ENCODE peak calls at places on chromosomes 11 and 22, in seven cellular contexts. One of them, this sample, is unnamed. For H3K4me1, the result is how much of the 10 kb centered on the place peaks cover.

GRCh38 chr22:27669798-27670599 is 131.6 kb downstream of the MN1 start:
- DNase-seq in keratinocyte: no peak
- DNase-seq in left lung: no peak
- DNase-seq in osteoblast: no peak
- DNase-seq in right lobe of liver: no peak
- DNase-seq in OCI-LY7: no peak
- DNase-seq in Peyer's patch: no peak
- DNase-seq in this sample: no peak

GRCh38 chr11:120174866-120175265 is 36.0 kb upstream of the OAF start:
- DNase-seq in right lobe of liver: no peak
- DNase-seq in left lung: no peak
- DNase-seq in OCI-LY7: no peak
- DNase-seq in Peyer's patch: no peak
- DNase-seq in osteoblast: no peak
- DNase-seq in keratinocyte: no peak
- DNase-seq in this sample: no peak

GRCh38 chr11:4203603-4204360 is 109.2 kb downstream of the RRM1 start:
- DNase-seq in Peyer's patch: no peak
- DNase-seq in keratinocyte: no peak
- DNase-seq in OCI-LY7: no peak
- DNase-seq in left lung: no peak
- DNase-seq in osteoblast: no peak
- DNase-seq in right lobe of liver: no peak
- DNase-seq in this sample: no peak

GRCh38 chr11:123474994-123475393 is 44.9 kb downstream of the GRAMD1B start:
- DNase-seq in left lung: no peak
- DNase-seq in keratinocyte: no peak
- DNase-seq in Peyer's patch: no peak
- DNase-seq in right lobe of liver: no peak
- DNase-seq in OCI-LY7: no peak
- DNase-seq in osteoblast: peak
- DNase-seq in this sample: no peak

GRCh38 chr22:17842386-17842785 is 68.1 kb upstream of the BID start:
- DNase-seq in keratinocyte: no peak
- DNase-seq in osteoblast: no peak
- DNase-seq in right lobe of liver: peak
- DNase-seq in left lung: no peak
- DNase-seq in Peyer's patch: peak
- DNase-seq in OCI-LY7: no peak
- DNase-seq in this sample: no peak

GRCh38 chr11:58127350-58127749 is 2.0 kb upstream of the OR9I1 start:
- DNase-seq in osteoblast: peak
- DNase-seq in keratinocyte: no peak
- DNase-seq in left lung: no peak
- DNase-seq in Peyer's patch: no peak
- DNase-seq in right lobe of liver: no peak
- DNase-seq in OCI-LY7: no peak
- DNase-seq in this sample: no peak

GRCh38 chr11:110176366-110177056 is 83.3 kb downstream of the ZC3H12C start:
- DNase-seq in osteoblast: peak
- DNase-seq in Peyer's patch: no peak
- DNase-seq in left lung: no peak
- DNase-seq in OCI-LY7: no peak
- DNase-seq in keratinocyte: no peak
- DNase-seq in right lobe of liver: no peak
- DNase-seq in this sample: peak

GRCh38 chr11:352456-353180 is 16.7 kb upstream of the B4GALNT4 start:
- DNase-seq in OCI-LY7: no peak
- DNase-seq in Peyer's patch: peak
- DNase-seq in left lung: no peak
- DNase-seq in keratinocyte: no peak
- DNase-seq in osteoblast: no peak
- DNase-seq in right lobe of liver: no peak
- DNase-seq in this sample: no peak

GRCh38 chr11:112352907-112353306 is 92.2 kb upstream of the PLET1 start:
- DNase-seq in right lobe of liver: no peak
- DNase-seq in OCI-LY7: no peak
- DNase-seq in keratinocyte: no peak
- DNase-seq in left lung: no peak
- DNase-seq in Peyer's patch: no peak
- DNase-seq in osteoblast: no peak
- DNase-seq in this sample: no peak

GRCh38 chr11:134739136-134739535 is 327.1 kb upstream of the B3GAT1 start:
- DNase-seq in keratinocyte: no peak
- DNase-seq in right lobe of liver: no peak
- DNase-seq in OCI-LY7: no peak
- DNase-seq in Peyer's patch: no peak
- DNase-seq in osteoblast: no peak
- DNase-seq in left lung: no peak
- DNase-seq in this sample: no peak

GRCh38 chr11:95520765-95521542 is 268.6 kb downstream of the FAM76B start:
- DNase-seq in left lung: no peak
- DNase-seq in Peyer's patch: no peak
- DNase-seq in OCI-LY7: no peak
- DNase-seq in right lobe of liver: no peak
- DNase-seq in osteoblast: no peak
- DNase-seq in keratinocyte: peak
- DNase-seq in this sample: peak

DNA sequence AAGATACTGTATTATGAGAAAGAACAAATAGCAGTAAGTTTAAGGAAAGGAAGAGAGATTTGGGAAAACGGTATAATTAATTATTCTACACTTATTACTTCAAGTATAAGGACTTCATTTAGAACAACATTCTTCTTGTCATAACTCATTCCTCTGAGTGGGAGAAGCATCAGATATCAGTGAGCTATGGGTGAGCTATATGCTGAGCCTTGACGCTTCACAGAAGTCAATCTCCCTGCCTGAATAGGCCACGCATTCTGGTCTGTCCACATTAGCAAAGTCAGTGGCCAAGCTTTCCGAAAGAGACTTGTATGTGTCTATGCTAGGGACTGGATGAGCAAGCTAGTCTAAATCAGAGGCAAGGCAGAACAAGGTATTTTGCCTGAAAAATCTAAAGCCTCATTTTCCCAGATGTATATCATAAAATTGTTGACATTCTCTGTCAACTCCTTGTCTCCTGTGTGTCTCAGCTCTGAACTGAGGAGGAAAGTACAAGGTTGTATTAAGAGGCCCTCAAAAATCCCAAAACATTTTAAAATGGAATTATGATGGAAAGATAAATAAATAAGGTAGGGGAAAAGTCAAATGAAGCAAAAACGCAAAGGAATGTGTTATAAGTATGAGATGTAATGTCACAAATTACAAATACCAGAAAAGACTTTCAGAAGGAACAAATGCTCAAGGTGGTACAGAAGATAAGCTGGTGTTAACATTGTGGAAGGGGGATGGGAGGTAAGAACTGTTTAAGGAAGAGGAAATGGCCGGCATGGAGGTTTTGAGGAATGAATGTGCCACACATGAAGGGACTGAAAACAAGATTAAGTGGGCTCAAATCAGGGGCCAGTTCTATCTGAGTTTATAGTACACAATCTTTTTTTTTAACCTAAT is 1.4 kb downstream of the OR52N2 start:
- DNase-seq in Peyer's patch: no peak
- DNase-seq in keratinocyte: no peak
- DNase-seq in right lobe of liver: no peak
- DNase-seq in OCI-LY7: no peak
- DNase-seq in left lung: no peak
- DNase-seq in osteoblast: no peak
- DNase-seq in this sample: no peak
- TF ChIP-seq CTCF in Peyer's patch: no peak
- TF ChIP-seq CTCF in keratinocyte: no peak
- TF ChIP-seq CTCF in right lobe of liver: no peak
- TF ChIP-seq CTCF in OCI-LY7: no peak
- TF ChIP-seq CTCF in left lung: no peak
- TF ChIP-seq CTCF in osteoblast: no peak
- TF ChIP-seq CTCF in this sample: no peak

GRCh38 chr11:118786657-118787056 is 4.3 kb downstream of the DDX6 start:
- DNase-seq in Peyer's patch: no peak
- DNase-seq in keratinocyte: no peak
- DNase-seq in osteoblast: no peak
- DNase-seq in left lung: no peak
- DNase-seq in OCI-LY7: no peak
- DNase-seq in right lobe of liver: no peak
- DNase-seq in this sample: peak

GRCh38 chr11:118778898-118779297 is 12.1 kb downstream of the DDX6 start:
- DNase-seq in osteoblast: no peak
- DNase-seq in left lung: no peak
- DNase-seq in Peyer's patch: no peak
- DNase-seq in keratinocyte: no peak
- DNase-seq in OCI-LY7: no peak
- DNase-seq in right lobe of liver: peak
- DNase-seq in this sample: no peak

GRCh38 chr11:118789501-118790356 is 1.2 kb downstream of the DDX6 start:
- DNase-seq in right lobe of liver: no peak
- DNase-seq in osteoblast: peak
- DNase-seq in keratinocyte: no peak
- DNase-seq in left lung: no peak
- DNase-seq in Peyer's patch: no peak
- DNase-seq in OCI-LY7: peak
- DNase-seq in this sample: peak

GRCh38 chr11:118785362-118785761 is 5.6 kb downstream of the DDX6 start:
- DNase-seq in Peyer's patch: no peak
- DNase-seq in keratinocyte: no peak
- DNase-seq in left lung: no peak
- DNase-seq in OCI-LY7: no peak
- DNase-seq in osteoblast: no peak
- DNase-seq in right lobe of liver: no peak
- DNase-seq in this sample: peak

GRCh38 chr11:118783724-118784495 is 7.1 kb downstream of the DDX6 start:
- DNase-seq in Peyer's patch: no peak
- DNase-seq in right lobe of liver: no peak
- DNase-seq in keratinocyte: no peak
- DNase-seq in osteoblast: no peak
- DNase-seq in OCI-LY7: no peak
- DNase-seq in left lung: no peak
- DNase-seq in this sample: no peak
- H3K4me1 ChIP-seq in Peyer's patch: under half
- H3K4me1 ChIP-seq in right lobe of liver: under half
- H3K4me1 ChIP-seq in keratinocyte: under half
- H3K4me1 ChIP-seq in osteoblast: under half
- H3K4me1 ChIP-seq in OCI-LY7: under half
- H3K4me1 ChIP-seq in left lung: under half
- H3K4me1 ChIP-seq in this sample: under half

GRCh38 chr11:78929092-78929905 is 354.6 kb upstream of the NARS2 start:
- DNase-seq in Peyer's patch: no peak
- DNase-seq in OCI-LY7: no peak
- DNase-seq in right lobe of liver: no peak
- DNase-seq in left lung: no peak
- DNase-seq in osteoblast: no peak
- DNase-seq in keratinocyte: no peak
- DNase-seq in this sample: peak

GRCh38 chr11:78929906-78930220 is 355.2 kb upstream of the NARS2 start:
- DNase-seq in Peyer's patch: no peak
- DNase-seq in keratinocyte: no peak
- DNase-seq in left lung: no peak
- DNase-seq in right lobe of liver: no peak
- DNase-seq in osteoblast: no peak
- DNase-seq in OCI-LY7: no peak
- DNase-seq in this sample: no peak

GRCh38 chr11:78932757-78933156 is 358.1 kb upstream of the NARS2 start:
- DNase-seq in osteoblast: no peak
- DNase-seq in Peyer's patch: no peak
- DNase-seq in OCI-LY7: no peak
- DNase-seq in right lobe of liver: no peak
- DNase-seq in keratinocyte: no peak
- DNase-seq in left lung: peak
- DNase-seq in this sample: no peak

GRCh38 chr11:78931891-78932290 is 357.2 kb upstream of the NARS2 start:
- DNase-seq in Peyer's patch: no peak
- DNase-seq in right lobe of liver: no peak
- DNase-seq in OCI-LY7: no peak
- DNase-seq in left lung: no peak
- DNase-seq in osteoblast: no peak
- DNase-seq in keratinocyte: no peak
- DNase-seq in this sample: no peak

DNA sequence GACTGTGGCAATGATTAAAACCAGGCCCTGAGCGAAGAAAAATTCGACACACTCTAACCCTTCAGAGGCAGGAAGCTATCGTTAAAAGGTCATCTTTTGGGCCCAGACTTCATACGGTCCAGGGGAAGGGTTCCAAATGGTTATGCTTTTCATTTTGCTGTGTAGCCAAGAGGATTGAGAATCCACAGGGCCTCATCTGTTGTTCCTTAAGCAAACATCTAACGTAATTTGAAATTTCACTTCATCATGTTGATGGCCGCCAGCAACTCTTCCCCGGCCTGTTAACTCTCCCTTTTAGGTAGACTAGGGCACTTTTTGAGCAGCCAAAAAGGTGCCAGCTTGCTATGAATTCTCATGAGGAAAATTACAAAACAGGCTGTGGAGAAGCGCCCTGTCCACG is 356.1 kb upstream of the NARS2 start:
- DNase-seq in Peyer's patch: no peak
- DNase-seq in left lung: no peak
- DNase-seq in osteoblast: no peak
- DNase-seq in OCI-LY7: no peak
- DNase-seq in keratinocyte: no peak
- DNase-seq in right lobe of liver: no peak
- DNase-seq in this sample: no peak
- H3K27ac ChIP-seq in Peyer's patch: no peak
- H3K27ac ChIP-seq in left lung: no peak
- H3K27ac ChIP-seq in osteoblast: no peak
- H3K27ac ChIP-seq in OCI-LY7: no peak
- H3K27ac ChIP-seq in keratinocyte: no peak
- H3K27ac ChIP-seq in right lobe of liver: no peak
- H3K27ac ChIP-seq in this sample: no peak

GRCh38 chr11:43810929-43811596 is 69.6 kb upstream of the ALKBH3 start:
- DNase-seq in left lung: no peak
- DNase-seq in right lobe of liver: no peak
- DNase-seq in keratinocyte: no peak
- DNase-seq in Peyer's patch: no peak
- DNase-seq in osteoblast: no peak
- DNase-seq in OCI-LY7: no peak
- DNase-seq in this sample: peak
- TF ChIP-seq CTCF in left lung: peak
- TF ChIP-seq CTCF in right lobe of liver: no peak
- TF ChIP-seq CTCF in keratinocyte: no peak
- TF ChIP-seq CTCF in Peyer's patch: peak
- TF ChIP-seq CTCF in osteoblast: peak
- TF ChIP-seq CTCF in OCI-LY7: no peak
- TF ChIP-seq CTCF in this sample: peak

DNA sequence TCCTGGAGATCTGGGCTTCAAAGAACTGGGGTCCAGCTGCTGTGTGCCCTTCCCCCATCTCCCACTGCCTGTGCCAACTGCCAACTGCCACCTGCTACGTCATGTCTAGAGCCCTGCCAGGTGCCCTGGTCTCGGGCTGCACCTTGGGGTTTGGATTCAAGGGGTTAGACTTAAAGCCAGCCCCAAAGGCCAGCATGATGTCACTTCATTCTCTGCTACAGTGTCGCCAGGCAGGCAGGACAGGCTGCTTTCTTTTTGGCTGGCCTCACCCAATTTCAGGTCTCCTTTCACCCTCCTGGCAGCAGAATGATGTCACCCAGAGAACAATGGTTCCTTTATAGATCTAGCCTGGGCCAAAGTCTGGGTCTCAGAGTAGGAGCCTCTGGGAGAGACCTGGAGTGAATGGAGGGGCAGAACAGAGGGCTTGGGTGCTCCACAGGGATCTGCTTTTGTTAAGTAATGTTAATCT is 79.5 kb upstream of the CRYBB3 start:
- DNase-seq in left lung: no peak
- DNase-seq in keratinocyte: no peak
- DNase-seq in right lobe of liver: peak
- DNase-seq in Peyer's patch: peak
- DNase-seq in osteoblast: no peak
- DNase-seq in OCI-LY7: no peak
- DNase-seq in this sample: no peak
- H3K4me1 ChIP-seq in left lung: under half
- H3K4me1 ChIP-seq in keratinocyte: under half
- H3K4me1 ChIP-seq in right lobe of liver: under half
- H3K4me1 ChIP-seq in Peyer's patch: under half
- H3K4me1 ChIP-seq in osteoblast: under half
- H3K4me1 ChIP-seq in OCI-LY7: under half
- H3K4me1 ChIP-seq in this sample: under half